ENCODE peak calls at places on chromosomes 6 and 20, in four cellular contexts. F, A, X and E are unnamed samples.

GRCh38 chr6:83514877-83515466 is 2.6 kb downstream of the PRSS35 start:
- DNase-seq in F (peak), X (no peak), A (peak), E (no peak)

GRCh38 chr20:24160563-24161355 is 172.2 kb upstream of the GGTLC1 start:
- DNase-seq in A (peak), F (peak), X (peak), E (peak)

GRCh38 chr6:15220062-15220461 is 25.8 kb upstream of the JARID2 start:
- DNase-seq in X (no peak), A (no peak), F (no peak), E (no peak)

GRCh38 chr20:47351643-47352331 is 4.7 kb downstream of the ZMYND8 start:
- DNase-seq in F (no peak), A (peak), X (no peak), E (no peak)

GRCh38 chr6:5746392-5747140 is 260.2 kb downstream of the NRN1 start:
- DNase-seq in A (peak), X (peak), F (no peak), E (peak)

GRCh38 chr6:32637219-32637880 is at the start of gene HLA-DQA1:
- DNase-seq in X (no peak), A (no peak), F (no peak), E (no peak)

GRCh38 chr6:76612818-76613452 is 540.5 kb upstream of the IMPG1 start:
- DNase-seq in X (no peak), A (peak), F (no peak), E (no peak)

GRCh38 chr6:42940493-42941045 is 11.3 kb downstream of the CNPY3 start:
- DNase-seq in X (no peak), F (no peak), A (no peak), E (no peak)

GRCh38 chr6:158761746-158762145 is 57.4 kb downstream of the EZR start:
- DNase-seq in F (no peak), X (no peak), A (no peak), E (no peak)

GRCh38 chr20:40547492-40548129 is 141.4 kb downstream of the MAFB start:
- DNase-seq in F (no peak), X (no peak), A (peak), E (no peak)

GRCh38 chr6:151142676-151143075 is 97.1 kb upstream of the AKAP12 start:
- DNase-seq in F (no peak), A (no peak), X (no peak), E (no peak)

DNA sequence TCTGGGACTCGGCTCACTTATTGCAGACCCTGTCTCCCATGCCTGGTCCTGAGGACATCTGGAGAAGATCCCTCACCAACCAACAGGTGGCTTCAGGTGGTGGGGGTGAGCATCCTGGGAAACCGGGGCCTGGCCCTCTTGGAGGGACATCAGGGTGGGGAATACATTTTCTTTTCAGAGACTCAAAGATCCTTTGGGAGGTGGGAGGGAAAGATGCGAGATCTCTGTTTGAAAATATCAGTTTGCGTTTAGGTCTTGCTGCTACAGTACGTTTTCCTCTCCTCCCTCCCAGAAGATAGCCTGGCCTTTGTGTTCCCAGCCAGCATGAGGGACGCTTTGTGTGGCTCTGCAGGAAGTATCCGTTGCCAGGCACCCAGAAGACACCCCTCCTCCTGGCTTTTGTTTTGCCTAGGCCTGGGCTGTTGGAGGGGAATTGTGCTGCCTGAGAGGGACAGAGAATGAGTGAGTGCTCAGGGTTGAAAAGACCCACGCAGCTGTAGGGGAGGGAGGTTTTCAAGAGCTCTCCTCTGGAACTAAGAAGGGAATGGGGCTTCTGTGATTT is 21.8 kb upstream of the SLC2A12 start:
- DNase-seq in A (peak), X (peak), F (no peak), E (peak)
- H3K56ac ChIP-seq in A (peak), X (peak), F (no peak), E (no peak)

GRCh38 chr6:3813918-3814317 is 35.3 kb upstream of the FAM50B start:
- DNase-seq in A (no peak), F (no peak), X (no peak), E (no peak)

GRCh38 chr6:3814539-3814938 is 34.6 kb upstream of the FAM50B start:
- DNase-seq in F (no peak), X (no peak), A (no peak), E (no peak)

GRCh38 chr6:3813150-3813780 is 35.9 kb upstream of the FAM50B start:
- DNase-seq in A (no peak), X (no peak), F (peak), E (no peak)

GRCh38 chr6:3819161-3820110 is 29.7 kb upstream of the FAM50B start:
- DNase-seq in X (no peak), F (no peak), A (no peak), E (no peak)

DNA sequence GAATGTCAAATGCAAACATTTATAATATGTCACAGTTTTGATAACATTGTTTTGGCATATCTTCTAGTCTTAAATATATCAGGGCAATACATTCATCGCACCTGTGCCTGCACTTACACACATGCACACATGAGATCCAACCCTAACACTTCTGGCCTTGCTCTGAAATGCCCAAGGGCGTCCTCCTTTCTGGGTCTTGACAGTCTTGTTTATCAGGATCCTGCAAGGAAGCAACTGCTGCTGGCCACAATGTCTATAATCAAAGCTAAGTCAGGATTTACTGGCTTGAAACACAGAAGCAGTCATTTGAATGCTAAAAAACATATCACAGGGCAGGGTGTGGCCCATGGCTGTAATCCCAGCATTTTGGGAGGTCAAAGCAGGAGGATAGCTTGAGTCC is 32.9 kb upstream of the FAM50B start:
- DNase-seq in A (no peak), X (no peak), F (no peak), E (no peak)
- H3K56ac ChIP-seq in A (no peak), X (no peak), F (no peak), E (no peak)

GRCh38 chr20:23146857-23147256 is 60.7 kb upstream of the CD93 start:
- DNase-seq in F (no peak), X (no peak), A (no peak), E (no peak)
- H3K56ac ChIP-seq in F (no peak), X (no peak), A (no peak), E (no peak)

GRCh38 chr6:37576336-37576737 is 76.6 kb upstream of the CCDC167 start:
- DNase-seq in X (no peak), F (peak), A (peak), E (no peak)
- H3K56ac ChIP-seq in X (no peak), F (no peak), A (no peak), E (no peak)

GRCh38 chr6:138925806-138926205 is 62.2 kb downstream of the REPS1 start:
- DNase-seq in X (no peak), A (no peak), F (no peak), E (no peak)

GRCh38 chr6:138926579-138926978 is 61.5 kb downstream of the REPS1 start:
- DNase-seq in X (no peak), F (no peak), A (no peak), E (no peak)

GRCh38 chr6:138923561-138923960 is 64.5 kb downstream of the REPS1 start:
- DNase-seq in X (no peak), F (no peak), A (no peak), E (no peak)

GRCh38 chr6:138920906-138921305 is 67.1 kb downstream of the REPS1 start:
- DNase-seq in X (no peak), A (no peak), F (no peak), E (no peak)
- H3K56ac ChIP-seq in X (no peak), A (no peak), F (no peak), E (no peak)

DNA sequence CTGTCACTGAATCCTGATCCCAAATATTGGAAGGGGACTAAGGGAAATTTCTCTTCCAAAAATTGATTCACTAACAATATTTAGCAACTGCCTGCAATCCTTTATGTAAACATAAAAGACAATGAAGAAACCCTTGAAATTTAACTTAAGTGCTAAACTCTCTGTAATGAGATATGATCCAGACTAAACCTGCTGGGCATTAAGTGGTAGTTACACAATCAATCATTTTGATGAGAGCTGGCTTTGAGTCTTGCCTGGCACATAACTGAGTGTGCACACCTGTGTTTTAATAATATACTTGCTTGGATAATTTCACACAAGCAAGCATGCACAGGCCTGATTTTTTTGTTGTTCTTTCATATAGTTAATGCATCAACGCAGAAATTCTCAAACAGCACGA is 9.8 kb upstream of the ZFP64 start:
- DNase-seq in X (no peak), A (no peak), F (no peak), E (no peak)
- H3K56ac ChIP-seq in X (no peak), A (no peak), F (no peak), E (no peak)

DNA sequence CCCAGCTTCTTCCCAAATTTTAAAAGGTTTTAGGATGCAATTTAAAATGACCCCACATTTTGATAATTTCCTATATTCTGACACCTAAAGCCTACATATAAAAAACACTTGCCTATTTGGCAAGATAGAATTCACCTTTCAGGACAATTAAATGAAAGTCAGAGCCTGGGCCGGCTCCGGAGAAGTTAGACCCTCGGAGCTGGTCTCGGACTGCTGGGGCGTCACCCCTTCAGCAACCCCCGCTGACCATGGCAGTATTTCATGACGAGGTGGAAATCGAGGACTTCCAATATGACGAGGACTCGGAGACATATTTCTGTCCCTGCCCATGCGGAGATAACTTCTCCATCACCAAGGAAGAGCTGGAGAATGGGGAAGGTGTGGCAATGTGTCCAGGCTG is 16.2 kb downstream of the TCFL5 start:
- DNase-seq in F (no peak), X (no peak), A (no peak), E (no peak)
- H3K56ac ChIP-seq in F (no peak), X (no peak), A (no peak), E (no peak)

DNA sequence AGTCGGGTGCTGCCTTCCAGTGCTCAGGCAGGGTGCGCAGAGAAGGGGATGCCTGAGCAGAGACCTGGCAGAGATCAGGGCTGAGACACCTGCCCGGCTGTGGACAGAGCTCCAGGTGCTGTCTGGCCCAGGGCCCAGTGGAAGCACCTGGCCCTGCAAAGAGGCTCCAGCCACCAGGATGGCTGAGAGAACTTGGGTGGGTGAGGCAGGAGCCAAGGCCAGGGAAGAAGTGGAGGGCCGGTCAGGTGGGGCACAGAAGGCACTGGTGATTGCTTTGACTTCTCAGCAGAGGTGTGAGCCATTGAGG is 31.2 kb downstream of the PNLDC1 start:
- DNase-seq in X (no peak), A (no peak), F (no peak), E (no peak)
- H3K56ac ChIP-seq in X (no peak), A (no peak), F (no peak), E (no peak)